ENCODE peak calls at places on chromosomes 11 and 22, in five cellular contexts. One of them, this sample, is unnamed.

GRCh38 chr11:127485541-127485940 is 485.0 kb upstream of the KIRREL3 start:
- DNase-seq in stimulated activated CD4-positive, alpha-beta T cell treated with anti-CD3 and anti-CD28 coated beads, TNF-alpha, amount 100 ng/mL, for 4 hours: no peak
- DNase-seq in caudate nucleus: no peak
- DNase-seq in activated CD4-positive, alpha-beta T cell treated with anti-CD3 and anti-CD28 coated beads, Interleukin-2, amount 10 ng/mL, durations not matched to agents 7 days and 5 days: no peak
- DNase-seq in putamen: no peak
- DNase-seq in this sample: peak

GRCh38 chr22:43853328-43853931 is 8.9 kb downstream of the SULT4A1 start:
- DNase-seq in stimulated activated CD4-positive, alpha-beta T cell treated with anti-CD3 and anti-CD28 coated beads, TNF-alpha, amount 100 ng/mL, for 4 hours: no peak
- DNase-seq in caudate nucleus: no peak
- DNase-seq in activated CD4-positive, alpha-beta T cell treated with anti-CD3 and anti-CD28 coated beads, Interleukin-2, amount 10 ng/mL, durations not matched to agents 7 days and 5 days: no peak
- DNase-seq in putamen: no peak
- DNase-seq in this sample: no peak

GRCh38 chr22:47618611-47619010 is 856.2 kb downstream of the TBC1D22A start:
- DNase-seq in stimulated activated CD4-positive, alpha-beta T cell treated with anti-CD3 and anti-CD28 coated beads, TNF-alpha, amount 100 ng/mL, for 4 hours: no peak
- DNase-seq in caudate nucleus: no peak
- DNase-seq in activated CD4-positive, alpha-beta T cell treated with anti-CD3 and anti-CD28 coated beads, Interleukin-2, amount 10 ng/mL, durations not matched to agents 7 days and 5 days: no peak
- DNase-seq in putamen: no peak
- DNase-seq in this sample: no peak

GRCh38 chr11:46343520-46343919 is 3.7 kb upstream of the DGKZ start:
- DNase-seq in stimulated activated CD4-positive, alpha-beta T cell treated with anti-CD3 and anti-CD28 coated beads, TNF-alpha, amount 100 ng/mL, for 4 hours: no peak
- DNase-seq in caudate nucleus: no peak
- DNase-seq in activated CD4-positive, alpha-beta T cell treated with anti-CD3 and anti-CD28 coated beads, Interleukin-2, amount 10 ng/mL, durations not matched to agents 7 days and 5 days: no peak
- DNase-seq in putamen: no peak
- DNase-seq in this sample: no peak

GRCh38 chr11:34234086-34234740 is 123.6 kb downstream of the ABTB2 start:
- DNase-seq in stimulated activated CD4-positive, alpha-beta T cell treated with anti-CD3 and anti-CD28 coated beads, TNF-alpha, amount 100 ng/mL, for 4 hours: peak
- DNase-seq in caudate nucleus: no peak
- DNase-seq in activated CD4-positive, alpha-beta T cell treated with anti-CD3 and anti-CD28 coated beads, Interleukin-2, amount 10 ng/mL, durations not matched to agents 7 days and 5 days: peak
- DNase-seq in putamen: no peak
- DNase-seq in this sample: peak

GRCh38 chr11:3122775-3123201 is 42.3 kb downstream of the OSBPL5 start:
- DNase-seq in stimulated activated CD4-positive, alpha-beta T cell treated with anti-CD3 and anti-CD28 coated beads, TNF-alpha, amount 100 ng/mL, for 4 hours: no peak
- DNase-seq in caudate nucleus: no peak
- DNase-seq in activated CD4-positive, alpha-beta T cell treated with anti-CD3 and anti-CD28 coated beads, Interleukin-2, amount 10 ng/mL, durations not matched to agents 7 days and 5 days: no peak
- DNase-seq in putamen: no peak
- DNase-seq in this sample: no peak

GRCh38 chr22:17772963-17773605 is 1.2 kb downstream of the BID start:
- DNase-seq in stimulated activated CD4-positive, alpha-beta T cell treated with anti-CD3 and anti-CD28 coated beads, TNF-alpha, amount 100 ng/mL, for 4 hours: no peak
- DNase-seq in caudate nucleus: no peak
- DNase-seq in activated CD4-positive, alpha-beta T cell treated with anti-CD3 and anti-CD28 coated beads, Interleukin-2, amount 10 ng/mL, durations not matched to agents 7 days and 5 days: no peak
- DNase-seq in putamen: no peak
- DNase-seq in this sample: peak

GRCh38 chr11:120801801-120802689 is 221.9 kb upstream of the TBCEL start:
- DNase-seq in stimulated activated CD4-positive, alpha-beta T cell treated with anti-CD3 and anti-CD28 coated beads, TNF-alpha, amount 100 ng/mL, for 4 hours: peak
- DNase-seq in caudate nucleus: peak
- DNase-seq in activated CD4-positive, alpha-beta T cell treated with anti-CD3 and anti-CD28 coated beads, Interleukin-2, amount 10 ng/mL, durations not matched to agents 7 days and 5 days: peak
- DNase-seq in putamen: peak
- DNase-seq in this sample: peak

GRCh38 chr11:96015911-96016565 is 92.1 kb upstream of the MTMR2 start:
- DNase-seq in stimulated activated CD4-positive, alpha-beta T cell treated with anti-CD3 and anti-CD28 coated beads, TNF-alpha, amount 100 ng/mL, for 4 hours: no peak
- DNase-seq in caudate nucleus: no peak
- DNase-seq in activated CD4-positive, alpha-beta T cell treated with anti-CD3 and anti-CD28 coated beads, Interleukin-2, amount 10 ng/mL, durations not matched to agents 7 days and 5 days: peak
- DNase-seq in putamen: no peak
- DNase-seq in this sample: no peak

GRCh38 chr11:2534957-2535672 is 90.3 kb downstream of the KCNQ1 start:
- DNase-seq in stimulated activated CD4-positive, alpha-beta T cell treated with anti-CD3 and anti-CD28 coated beads, TNF-alpha, amount 100 ng/mL, for 4 hours: no peak
- DNase-seq in caudate nucleus: no peak
- DNase-seq in activated CD4-positive, alpha-beta T cell treated with anti-CD3 and anti-CD28 coated beads, Interleukin-2, amount 10 ng/mL, durations not matched to agents 7 days and 5 days: no peak
- DNase-seq in putamen: no peak
- DNase-seq in this sample: no peak

GRCh38 chr22:22038178-22038880 is 55.7 kb upstream of the TOP3B start:
- DNase-seq in stimulated activated CD4-positive, alpha-beta T cell treated with anti-CD3 and anti-CD28 coated beads, TNF-alpha, amount 100 ng/mL, for 4 hours: no peak
- DNase-seq in caudate nucleus: no peak
- DNase-seq in activated CD4-positive, alpha-beta T cell treated with anti-CD3 and anti-CD28 coated beads, Interleukin-2, amount 10 ng/mL, durations not matched to agents 7 days and 5 days: no peak
- DNase-seq in putamen: no peak
- DNase-seq in this sample: no peak

GRCh38 chr22:50292643-50293440 is 14.6 kb downstream of the PLXNB2 start:
- DNase-seq in stimulated activated CD4-positive, alpha-beta T cell treated with anti-CD3 and anti-CD28 coated beads, TNF-alpha, amount 100 ng/mL, for 4 hours: no peak
- DNase-seq in caudate nucleus: no peak
- DNase-seq in activated CD4-positive, alpha-beta T cell treated with anti-CD3 and anti-CD28 coated beads, Interleukin-2, amount 10 ng/mL, durations not matched to agents 7 days and 5 days: no peak
- DNase-seq in putamen: no peak
- DNase-seq in this sample: peak

GRCh38 chr11:69704508-69705245 is 855 bp upstream of the FGF19 start:
- DNase-seq in stimulated activated CD4-positive, alpha-beta T cell treated with anti-CD3 and anti-CD28 coated beads, TNF-alpha, amount 100 ng/mL, for 4 hours: no peak
- DNase-seq in caudate nucleus: no peak
- DNase-seq in activated CD4-positive, alpha-beta T cell treated with anti-CD3 and anti-CD28 coated beads, Interleukin-2, amount 10 ng/mL, durations not matched to agents 7 days and 5 days: no peak
- DNase-seq in putamen: no peak
- DNase-seq in this sample: no peak

GRCh38 chr11:58391879-58392278 is 14.8 kb downstream of the OR5B3 start:
- DNase-seq in stimulated activated CD4-positive, alpha-beta T cell treated with anti-CD3 and anti-CD28 coated beads, TNF-alpha, amount 100 ng/mL, for 4 hours: no peak
- DNase-seq in caudate nucleus: no peak
- DNase-seq in activated CD4-positive, alpha-beta T cell treated with anti-CD3 and anti-CD28 coated beads, Interleukin-2, amount 10 ng/mL, durations not matched to agents 7 days and 5 days: no peak
- DNase-seq in putamen: no peak
- DNase-seq in this sample: no peak

GRCh38 chr11:35005156-35005780 is 88.8 kb downstream of the PDHX start:
- DNase-seq in stimulated activated CD4-positive, alpha-beta T cell treated with anti-CD3 and anti-CD28 coated beads, TNF-alpha, amount 100 ng/mL, for 4 hours: no peak
- DNase-seq in caudate nucleus: no peak
- DNase-seq in activated CD4-positive, alpha-beta T cell treated with anti-CD3 and anti-CD28 coated beads, Interleukin-2, amount 10 ng/mL, durations not matched to agents 7 days and 5 days: no peak
- DNase-seq in putamen: no peak
- DNase-seq in this sample: no peak

GRCh38 chr11:72814831-72815618 is 814 bp downstream of the ATG16L2 start:
- DNase-seq in stimulated activated CD4-positive, alpha-beta T cell treated with anti-CD3 and anti-CD28 coated beads, TNF-alpha, amount 100 ng/mL, for 4 hours: no peak
- DNase-seq in caudate nucleus: no peak
- DNase-seq in activated CD4-positive, alpha-beta T cell treated with anti-CD3 and anti-CD28 coated beads, Interleukin-2, amount 10 ng/mL, durations not matched to agents 7 days and 5 days: peak
- DNase-seq in putamen: no peak
- DNase-seq in this sample: peak

GRCh38 chr11:65560555-65561418 is 2.6 kb upstream of the LTBP3 start:
- DNase-seq in stimulated activated CD4-positive, alpha-beta T cell treated with anti-CD3 and anti-CD28 coated beads, TNF-alpha, amount 100 ng/mL, for 4 hours: no peak
- DNase-seq in caudate nucleus: peak
- DNase-seq in activated CD4-positive, alpha-beta T cell treated with anti-CD3 and anti-CD28 coated beads, Interleukin-2, amount 10 ng/mL, durations not matched to agents 7 days and 5 days: no peak
- DNase-seq in putamen: peak
- DNase-seq in this sample: no peak

GRCh38 chr11:32110795-32111194 is 19.9 kb downstream of the RCN1 start:
- DNase-seq in stimulated activated CD4-positive, alpha-beta T cell treated with anti-CD3 and anti-CD28 coated beads, TNF-alpha, amount 100 ng/mL, for 4 hours: no peak
- DNase-seq in caudate nucleus: no peak
- DNase-seq in activated CD4-positive, alpha-beta T cell treated with anti-CD3 and anti-CD28 coated beads, Interleukin-2, amount 10 ng/mL, durations not matched to agents 7 days and 5 days: no peak
- DNase-seq in putamen: no peak
- DNase-seq in this sample: no peak

GRCh38 chr11:3867209-3868071 is 12.0 kb downstream of the STIM1 start:
- DNase-seq in stimulated activated CD4-positive, alpha-beta T cell treated with anti-CD3 and anti-CD28 coated beads, TNF-alpha, amount 100 ng/mL, for 4 hours: no peak
- DNase-seq in caudate nucleus: no peak
- DNase-seq in activated CD4-positive, alpha-beta T cell treated with anti-CD3 and anti-CD28 coated beads, Interleukin-2, amount 10 ng/mL, durations not matched to agents 7 days and 5 days: no peak
- DNase-seq in putamen: no peak
- DNase-seq in this sample: no peak

GRCh38 chr22:37809672-37810333 is 2.1 kb downstream of the GCAT start:
- DNase-seq in stimulated activated CD4-positive, alpha-beta T cell treated with anti-CD3 and anti-CD28 coated beads, TNF-alpha, amount 100 ng/mL, for 4 hours: no peak
- DNase-seq in caudate nucleus: no peak
- DNase-seq in activated CD4-positive, alpha-beta T cell treated with anti-CD3 and anti-CD28 coated beads, Interleukin-2, amount 10 ng/mL, durations not matched to agents 7 days and 5 days: no peak
- DNase-seq in putamen: no peak
- DNase-seq in this sample: no peak

GRCh38 chr11:15884792-15885540 is 471.4 kb downstream of the SOX6 start:
- DNase-seq in stimulated activated CD4-positive, alpha-beta T cell treated with anti-CD3 and anti-CD28 coated beads, TNF-alpha, amount 100 ng/mL, for 4 hours: no peak
- DNase-seq in caudate nucleus: no peak
- DNase-seq in activated CD4-positive, alpha-beta T cell treated with anti-CD3 and anti-CD28 coated beads, Interleukin-2, amount 10 ng/mL, durations not matched to agents 7 days and 5 days: no peak
- DNase-seq in putamen: no peak
- DNase-seq in this sample: no peak

GRCh38 chr11:8699903-8700302 is 17.3 kb downstream of the RPL27A start:
- DNase-seq in stimulated activated CD4-positive, alpha-beta T cell treated with anti-CD3 and anti-CD28 coated beads, TNF-alpha, amount 100 ng/mL, for 4 hours: no peak
- DNase-seq in caudate nucleus: peak
- DNase-seq in activated CD4-positive, alpha-beta T cell treated with anti-CD3 and anti-CD28 coated beads, Interleukin-2, amount 10 ng/mL, durations not matched to agents 7 days and 5 days: no peak
- DNase-seq in putamen: peak
- DNase-seq in this sample: no peak

GRCh38 chr22:40412441-40412840 is 42.0 kb downstream of the SGSM3 start:
- DNase-seq in stimulated activated CD4-positive, alpha-beta T cell treated with anti-CD3 and anti-CD28 coated beads, TNF-alpha, amount 100 ng/mL, for 4 hours: no peak
- DNase-seq in caudate nucleus: no peak
- DNase-seq in activated CD4-positive, alpha-beta T cell treated with anti-CD3 and anti-CD28 coated beads, Interleukin-2, amount 10 ng/mL, durations not matched to agents 7 days and 5 days: no peak
- DNase-seq in putamen: no peak
- DNase-seq in this sample: no peak

GRCh38 chr11:19093976-19094375 is 23.0 kb upstream of the ZDHHC13 start:
- DNase-seq in stimulated activated CD4-positive, alpha-beta T cell treated with anti-CD3 and anti-CD28 coated beads, TNF-alpha, amount 100 ng/mL, for 4 hours: no peak
- DNase-seq in caudate nucleus: no peak
- DNase-seq in activated CD4-positive, alpha-beta T cell treated with anti-CD3 and anti-CD28 coated beads, Interleukin-2, amount 10 ng/mL, durations not matched to agents 7 days and 5 days: no peak
- DNase-seq in putamen: no peak
- DNase-seq in this sample: peak